ENCODE peak calls at places on chromosomes 2 and 18, in six cellular contexts. One of them, this sample, is unnamed.

GRCh38 chr18:37328946-37329719 is 236.5 kb downstream of the CELF4 start:
- DNase-seq in activated CD8-positive, alpha-beta memory T cell treated with anti-CD3 and anti-CD28 coated beads for 1 hour: no peak
- DNase-seq in RKO: no peak
- DNase-seq in neural crest cell: no peak
- DNase-seq in activated T-helper 1 cell treated with Interleukin-2 at 50 U/mL for 16 hours: no peak
- DNase-seq in endothelial cell: no peak
- DNase-seq in this sample: no peak

GRCh38 chr2:6917071-6917760 is at the start of gene RNF144A:
- DNase-seq in RKO: peak
- DNase-seq in neural crest cell: peak
- DNase-seq in endothelial cell: peak
- DNase-seq in activated CD8-positive, alpha-beta memory T cell treated with anti-CD3 and anti-CD28 coated beads for 1 hour: no peak
- DNase-seq in activated T-helper 1 cell treated with Interleukin-2 at 50 U/mL for 16 hours: peak
- DNase-seq in this sample: peak

GRCh38 chr18:56645415-56646016 is 5.6 kb upstream of the WDR7 start:
- DNase-seq in neural crest cell: no peak
- DNase-seq in endothelial cell: no peak
- DNase-seq in activated CD8-positive, alpha-beta memory T cell treated with anti-CD3 and anti-CD28 coated beads for 1 hour: no peak
- DNase-seq in RKO: peak
- DNase-seq in activated T-helper 1 cell treated with Interleukin-2 at 50 U/mL for 16 hours: no peak
- DNase-seq in this sample: peak

GRCh38 chr18:57806891-57807280 is 3.8 kb upstream of the ATP8B1 start:
- DNase-seq in activated CD8-positive, alpha-beta memory T cell treated with anti-CD3 and anti-CD28 coated beads for 1 hour: no peak
- DNase-seq in RKO: peak
- DNase-seq in activated T-helper 1 cell treated with Interleukin-2 at 50 U/mL for 16 hours: no peak
- DNase-seq in endothelial cell: no peak
- DNase-seq in neural crest cell: no peak
- DNase-seq in this sample: no peak

GRCh38 chr18:38695559-38696270 is 1130.1 kb upstream of the CELF4 start:
- DNase-seq in endothelial cell: no peak
- DNase-seq in RKO: peak
- DNase-seq in neural crest cell: no peak
- DNase-seq in activated CD8-positive, alpha-beta memory T cell treated with anti-CD3 and anti-CD28 coated beads for 1 hour: no peak
- DNase-seq in activated T-helper 1 cell treated with Interleukin-2 at 50 U/mL for 16 hours: no peak
- DNase-seq in this sample: no peak

GRCh38 chr18:63224574-63224973 is 95.0 kb downstream of the BCL2 start:
- DNase-seq in RKO: no peak
- DNase-seq in activated CD8-positive, alpha-beta memory T cell treated with anti-CD3 and anti-CD28 coated beads for 1 hour: peak
- DNase-seq in activated T-helper 1 cell treated with Interleukin-2 at 50 U/mL for 16 hours: no peak
- DNase-seq in endothelial cell: no peak
- DNase-seq in neural crest cell: no peak
- DNase-seq in this sample: no peak

GRCh38 chr2:3728104-3729054 is 25.0 kb downstream of the DCDC2C start:
- DNase-seq in activated CD8-positive, alpha-beta memory T cell treated with anti-CD3 and anti-CD28 coated beads for 1 hour: no peak
- DNase-seq in activated T-helper 1 cell treated with Interleukin-2 at 50 U/mL for 16 hours: no peak
- DNase-seq in endothelial cell: peak
- DNase-seq in RKO: peak
- DNase-seq in neural crest cell: no peak
- DNase-seq in this sample: peak

GRCh38 chr2:213934560-213934959 is 476.3 kb upstream of the VWC2L start:
- DNase-seq in endothelial cell: peak
- DNase-seq in neural crest cell: no peak
- DNase-seq in RKO: peak
- DNase-seq in activated CD8-positive, alpha-beta memory T cell treated with anti-CD3 and anti-CD28 coated beads for 1 hour: no peak
- DNase-seq in activated T-helper 1 cell treated with Interleukin-2 at 50 U/mL for 16 hours: no peak
- DNase-seq in this sample: peak

GRCh38 chr2:156437876-156438410 is 1.8 kb downstream of the GPD2 start:
- DNase-seq in RKO: peak
- DNase-seq in endothelial cell: no peak
- DNase-seq in activated T-helper 1 cell treated with Interleukin-2 at 50 U/mL for 16 hours: no peak
- DNase-seq in activated CD8-positive, alpha-beta memory T cell treated with anti-CD3 and anti-CD28 coated beads for 1 hour: no peak
- DNase-seq in neural crest cell: no peak
- DNase-seq in this sample: no peak

GRCh38 chr18:32315881-32316280 is 126.0 kb downstream of the MEP1B start:
- DNase-seq in RKO: no peak
- DNase-seq in neural crest cell: no peak
- DNase-seq in activated T-helper 1 cell treated with Interleukin-2 at 50 U/mL for 16 hours: no peak
- DNase-seq in activated CD8-positive, alpha-beta memory T cell treated with anti-CD3 and anti-CD28 coated beads for 1 hour: no peak
- DNase-seq in endothelial cell: no peak
- DNase-seq in this sample: no peak

GRCh38 chr2:234686088-234686890 is 189.4 kb upstream of the ARL4C start:
- DNase-seq in neural crest cell: no peak
- DNase-seq in activated T-helper 1 cell treated with Interleukin-2 at 50 U/mL for 16 hours: no peak
- DNase-seq in endothelial cell: peak
- DNase-seq in activated CD8-positive, alpha-beta memory T cell treated with anti-CD3 and anti-CD28 coated beads for 1 hour: no peak
- DNase-seq in RKO: no peak
- DNase-seq in this sample: no peak

GRCh38 chr2:43950383-43951008 is 45.3 kb downstream of the LRPPRC start:
- DNase-seq in neural crest cell: peak
- DNase-seq in endothelial cell: peak
- DNase-seq in RKO: peak
- DNase-seq in activated T-helper 1 cell treated with Interleukin-2 at 50 U/mL for 16 hours: no peak
- DNase-seq in activated CD8-positive, alpha-beta memory T cell treated with anti-CD3 and anti-CD28 coated beads for 1 hour: no peak
- DNase-seq in this sample: peak

GRCh38 chr2:188746727-188747126 is 227.4 kb upstream of the COL3A1 start:
- DNase-seq in endothelial cell: no peak
- DNase-seq in neural crest cell: no peak
- DNase-seq in RKO: no peak
- DNase-seq in activated T-helper 1 cell treated with Interleukin-2 at 50 U/mL for 16 hours: no peak
- DNase-seq in activated CD8-positive, alpha-beta memory T cell treated with anti-CD3 and anti-CD28 coated beads for 1 hour: no peak
- DNase-seq in this sample: no peak

GRCh38 chr2:120779781-120780283 is 44.2 kb downstream of the GLI2 start:
- DNase-seq in activated CD8-positive, alpha-beta memory T cell treated with anti-CD3 and anti-CD28 coated beads for 1 hour: no peak
- DNase-seq in endothelial cell: no peak
- DNase-seq in RKO: no peak
- DNase-seq in neural crest cell: no peak
- DNase-seq in activated T-helper 1 cell treated with Interleukin-2 at 50 U/mL for 16 hours: no peak
- DNase-seq in this sample: peak

GRCh38 chr2:235116885-235117492 is 165.2 kb downstream of the SH3BP4 start:
- DNase-seq in neural crest cell: no peak
- DNase-seq in RKO: peak
- DNase-seq in activated T-helper 1 cell treated with Interleukin-2 at 50 U/mL for 16 hours: no peak
- DNase-seq in activated CD8-positive, alpha-beta memory T cell treated with anti-CD3 and anti-CD28 coated beads for 1 hour: no peak
- DNase-seq in endothelial cell: no peak
- DNase-seq in this sample: peak

GRCh38 chr2:70683455-70683854 is 84.5 kb downstream of the ADD2 start:
- DNase-seq in activated T-helper 1 cell treated with Interleukin-2 at 50 U/mL for 16 hours: no peak
- DNase-seq in neural crest cell: no peak
- DNase-seq in endothelial cell: no peak
- DNase-seq in activated CD8-positive, alpha-beta memory T cell treated with anti-CD3 and anti-CD28 coated beads for 1 hour: no peak
- DNase-seq in RKO: no peak
- DNase-seq in this sample: no peak

GRCh38 chr2:174681099-174681982 is 82.9 kb downstream of the CHRNA1 start:
- DNase-seq in neural crest cell: no peak
- DNase-seq in activated T-helper 1 cell treated with Interleukin-2 at 50 U/mL for 16 hours: no peak
- DNase-seq in endothelial cell: no peak
- DNase-seq in RKO: no peak
- DNase-seq in activated CD8-positive, alpha-beta memory T cell treated with anti-CD3 and anti-CD28 coated beads for 1 hour: no peak
- DNase-seq in this sample: no peak

GRCh38 chr2:48483506-48483905 is 46.4 kb upstream of the STON1 start:
- DNase-seq in activated T-helper 1 cell treated with Interleukin-2 at 50 U/mL for 16 hours: no peak
- DNase-seq in activated CD8-positive, alpha-beta memory T cell treated with anti-CD3 and anti-CD28 coated beads for 1 hour: no peak
- DNase-seq in neural crest cell: no peak
- DNase-seq in RKO: no peak
- DNase-seq in endothelial cell: no peak
- DNase-seq in this sample: no peak

GRCh38 chr18:62179213-62179612 is 7.6 kb downstream of the PIGN start:
- DNase-seq in activated T-helper 1 cell treated with Interleukin-2 at 50 U/mL for 16 hours: no peak
- DNase-seq in activated CD8-positive, alpha-beta memory T cell treated with anti-CD3 and anti-CD28 coated beads for 1 hour: no peak
- DNase-seq in neural crest cell: no peak
- DNase-seq in endothelial cell: no peak
- DNase-seq in RKO: no peak
- DNase-seq in this sample: no peak

GRCh38 chr2:61493523-61493942 is 22.6 kb upstream of the USP34 start:
- DNase-seq in endothelial cell: no peak
- DNase-seq in RKO: no peak
- DNase-seq in activated T-helper 1 cell treated with Interleukin-2 at 50 U/mL for 16 hours: no peak
- DNase-seq in activated CD8-positive, alpha-beta memory T cell treated with anti-CD3 and anti-CD28 coated beads for 1 hour: no peak
- DNase-seq in neural crest cell: no peak
- DNase-seq in this sample: peak

This sample was measured in Kasumi-1.